ENCODE peak calls at places on chromosome 12, in ten cellular contexts. O is NAMALWA; I is MM.1S; S is HCT116; L is HEK293T; E is NCI-H1105 treated with DMSO at 0.1 percent for 48 hours; M is left cardiac atrium; Q is stimulated activated CD8-positive, alpha-beta memory T cell treated with anti-CD3 and anti-CD28 coated beads, Interleukin-4, amount 100 ng/mL, for 48 hours; R is KG1; D is non-pigmented ciliary epithelial cell. G is an unnamed sample.

GRCh38 chr12:117380083-117380482 is 18.7 kb upstream of the NOS1 start:
- DNase-seq in I (no peak), E (no peak), O (peak; percentile 67), D (no peak), L (no peak), R (no peak), M (no peak), Q (no peak), S (no peak), G (no peak)

GRCh38 chr12:133129368-133130037 is 571 bp downstream of the ZNF891 start:
- DNase-seq in E (peak; percentile 25), M (no peak), S (no peak), R (no peak), D (no peak), O (no peak), L (no peak), I (no peak), Q (peak; percentile 24), G (no peak)

GRCh38 chr12:8609061-8609570 is 3.5 kb downstream of the AICDA start:
- DNase-seq in M (no peak), D (peak; percentile 23), L (peak; percentile 64), E (peak; percentile 79), I (no peak), S (peak; percentile 35), R (peak; percentile 3), Q (no peak), O (peak; percentile 78), G (peak; percentile 1)

GRCh38 chr12:103841690-103842584 is 903 bp upstream of the NT5DC3 start:
- DNase-seq in Q (peak; percentile 64), O (peak; percentile 21), R (no peak), E (peak; percentile 16), M (peak; percentile 45), S (peak; percentile 49), D (no peak), I (peak; percentile 57), L (peak; percentile 30), G (peak; percentile 71)

GRCh38 chr12:27733052-27733656 is 22.5 kb downstream of the MRPS35 start:
- DNase-seq in D (no peak), O (peak; percentile 67), E (peak; percentile 40), Q (peak; percentile 46), M (no peak), R (no peak), S (no peak), I (peak; percentile 48), L (peak; percentile 44), G (peak; percentile 0)

GRCh38 chr12:39103552-39104165 is 198.3 kb upstream of the CPNE8 start:
- DNase-seq in E (peak; percentile 71), O (peak; percentile 71), I (peak; percentile 59), R (peak; percentile 15), Q (no peak), L (peak; percentile 72), M (no peak), D (peak; percentile 24), S (peak; percentile 70), G (peak; percentile 22)

GRCh38 chr12:130571734-130572133 is 144.4 kb downstream of the RIMBP2 start:
- DNase-seq in S (no peak), O (no peak), E (no peak), L (no peak), R (no peak), Q (no peak), M (no peak), D (no peak), I (no peak), G (no peak)

GRCh38 chr12:32305163-32305562 is 94.2 kb upstream of the FGD4 start:
- DNase-seq in D (no peak), I (peak; percentile 58), E (peak; percentile 52), M (no peak), L (no peak), R (no peak), O (peak; percentile 76), Q (no peak), S (peak; percentile 21), G (no peak)

GRCh38 chr12:131369094-131369845 is 341.6 kb upstream of the SFSWAP start:
- DNase-seq in E (no peak), L (no peak), O (no peak), M (no peak), D (no peak), Q (no peak), S (no peak), R (no peak), I (no peak), G (no peak)

GRCh38 chr12:70828391-70828790 is 92.1 kb downstream of the PTPRR start:
- DNase-seq in E (no peak), D (no peak), I (no peak), O (no peak), Q (no peak), M (no peak), R (no peak), L (no peak), S (no peak), G (no peak)

G was measured in NCI-H748 treated with DMSO at 0.1 percent for 48 hours.